ENCODE peak calls at places on chromosomes 3 and 15, in nine cellular contexts. J is activated CD8-positive, alpha-beta memory T cell treated with anti-CD3 and anti-CD28 coated beads for 1 hour; T is AML-193; C is HL-60; Z is GM10248; N is stimulated activated CD4-positive, alpha-beta T cell treated with anti-CD3 and anti-CD28 coated beads, TNF-alpha, amount 100 ng/mL, for 24 hours; M is iris pigment epithelial cell; F is HTR-8/SVneo; O is activated naive CD4-positive, alpha-beta T cell. E is an unnamed sample.

GRCh38 chr3:78858910-78859309 is 908.9 kb downstream of the ROBO1 start:
- DNase-seq in C (no peak), Z (no peak), M (peak; percentile 21), F (peak; percentile 31), J (no peak), N (no peak), O (no peak), T (no peak), E (no peak)

GRCh38 chr3:196868297-196868661 is 559 bp downstream of the SENP5 start:
- DNase-seq in N (no peak), C (no peak), J (peak; percentile 1), F (peak; percentile 15), T (no peak), O (no peak), M (peak; percentile 30), Z (peak; percentile 28), E (no peak)

GRCh38 chr15:60695713-60696522 is 217.0 kb upstream of the ICE2 start:
- DNase-seq in C (no peak), M (peak; percentile 64), N (peak; percentile 60), T (no peak), Z (no peak), O (peak; percentile 15), J (no peak), F (no peak), E (no peak)

GRCh38 chr3:82791241-82791640 is 1029.8 kb upstream of the GBE1 start:
- DNase-seq in N (no peak), T (no peak), F (no peak), M (no peak), O (no peak), C (no peak), Z (no peak), J (no peak), E (no peak)

GRCh38 chr15:76342382-76343201 is 6.0 kb downstream of the ISL2 start:
- DNase-seq in J (no peak), O (no peak), C (no peak), N (no peak), M (no peak), Z (no peak), T (no peak), F (no peak), E (peak; percentile 72)

GRCh38 chr3:197592361-197593045 is 36.7 kb upstream of the BDH1 start:
- DNase-seq in M (no peak), Z (no peak), N (no peak), C (no peak), T (no peak), J (no peak), O (no peak), F (no peak), E (no peak)

GRCh38 chr3:40086890-40087884 is 222.3 kb upstream of the EIF1B start:
- DNase-seq in J (no peak), F (no peak), O (no peak), M (no peak), T (peak; percentile 5), C (no peak), Z (no peak), N (no peak), E (no peak)

GRCh38 chr15:60660290-60661051 is 181.5 kb upstream of the ICE2 start:
- DNase-seq in Z (peak; percentile 22), J (no peak), N (no peak), O (no peak), F (no peak), M (peak; percentile 79), T (no peak), C (no peak), E (no peak)

GRCh38 chr3:12708584-12709192 is 44.8 kb upstream of the RAF1 start:
- DNase-seq in C (no peak), T (no peak), Z (no peak), O (no peak), J (no peak), N (no peak), M (peak; percentile 73), F (peak; percentile 60), E (no peak)

GRCh38 chr3:64685800-64686445 is 1.9 kb downstream of the ADAMTS9 start:
- DNase-seq in T (no peak), C (no peak), J (no peak), M (peak; percentile 95), O (no peak), Z (peak; percentile 6), N (no peak), F (no peak), E (peak; percentile 89)

GRCh38 chr3:53807117-53807521 is 39.1 kb downstream of the CHDH start:
- DNase-seq in J (no peak), F (no peak), M (no peak), Z (no peak), T (no peak), C (no peak), O (no peak), N (no peak), E (peak; percentile 27)

GRCh38 chr3:169667380-169667671 is 3.8 kb upstream of the MECOM start:
- DNase-seq in N (no peak), C (no peak), Z (no peak), O (no peak), M (no peak), T (no peak), F (no peak), J (no peak), E (no peak)

GRCh38 chr15:42324308-42324707 is 35.0 kb upstream of the CAPN3 start:
- DNase-seq in Z (no peak), C (no peak), F (no peak), O (no peak), N (no peak), M (peak; percentile 82), T (no peak), J (no peak), E (no peak)

GRCh38 chr15:60373745-60374144 is 24.0 kb downstream of the ANXA2 start:
- DNase-seq in F (no peak), Z (no peak), N (no peak), J (no peak), M (no peak), C (no peak), O (no peak), T (no peak), E (no peak)

GRCh38 chr15:48012191-48012590 is 108.6 kb upstream of the SLC24A5 start:
- DNase-seq in M (no peak), N (no peak), T (no peak), O (no peak), J (no peak), Z (no peak), C (no peak), F (no peak), E (no peak)

GRCh38 chr3:183265713-183266417 is 12.8 kb downstream of the B3GNT5 start:
- DNase-seq in J (no peak), M (peak; percentile 95), N (no peak), C (no peak), T (no peak), F (no peak), Z (no peak), O (peak; percentile 2), E (peak; percentile 63)

GRCh38 chr3:134079111-134079531 is 49.4 kb upstream of the SLCO2A1 start:
- DNase-seq in C (no peak), O (no peak), J (no peak), T (no peak), F (no peak), M (no peak), N (no peak), Z (no peak), E (no peak)

GRCh38 chr15:27701956-27702355 is 397.2 kb downstream of the OCA2 start:
- DNase-seq in J (no peak), O (no peak), C (no peak), M (no peak), N (no peak), F (no peak), T (no peak), Z (no peak), E (no peak)

E was measured in retina.